ENCODE peak calls at places on chromosome 12, in six cellular contexts. One of them, this sample, is unnamed.
A peak's percentile ranks its signal among the peaks of the same experiment; 100 is the strongest.

GRCh38 chr12:27604431-27604830 is 80.4 kb downstream of the PPFIBP1 start:
- DNase-seq in uterus: no peak
- DNase-seq in GM12878: no peak
- DNase-seq in endothelial cell of umbilical vein: no peak
- DNase-seq in astrocyte of the cerebellum: no peak
- DNase-seq in fibroblast of pulmonary artery: no peak
- DNase-seq in this sample: no peak

GRCh38 chr12:89370850-89371249 is 18.5 kb upstream of the DUSP6 start:
- DNase-seq in astrocyte of the cerebellum: no peak
- DNase-seq in GM12878: no peak
- DNase-seq in endothelial cell of umbilical vein: peak; percentile 92
- DNase-seq in uterus: no peak
- DNase-seq in fibroblast of pulmonary artery: peak; percentile 93
- DNase-seq in this sample: peak; percentile 83

GRCh38 chr12:76719171-76719631 is 44.7 kb upstream of the ZDHHC17 start:
- DNase-seq in fibroblast of pulmonary artery: peak; percentile 14
- DNase-seq in GM12878: no peak
- DNase-seq in endothelial cell of umbilical vein: no peak
- DNase-seq in astrocyte of the cerebellum: no peak
- DNase-seq in uterus: no peak
- DNase-seq in this sample: no peak

GRCh38 chr12:68242777-68243176 is 10.6 kb downstream of the IL22 start:
- DNase-seq in endothelial cell of umbilical vein: no peak
- DNase-seq in fibroblast of pulmonary artery: no peak
- DNase-seq in astrocyte of the cerebellum: no peak
- DNase-seq in uterus: no peak
- DNase-seq in GM12878: no peak
- DNase-seq in this sample: no peak

GRCh38 chr12:102474438-102475064 is 5.8 kb downstream of the IGF1 start:
- DNase-seq in GM12878: no peak
- DNase-seq in uterus: no peak
- DNase-seq in astrocyte of the cerebellum: no peak
- DNase-seq in endothelial cell of umbilical vein: no peak
- DNase-seq in fibroblast of pulmonary artery: peak; percentile 22
- DNase-seq in this sample: no peak

GRCh38 chr12:56695327-56696101 is 7.4 kb upstream of the PTGES3 start:
- DNase-seq in GM12878: no peak
- DNase-seq in uterus: no peak
- DNase-seq in endothelial cell of umbilical vein: no peak
- DNase-seq in fibroblast of pulmonary artery: no peak
- DNase-seq in astrocyte of the cerebellum: no peak
- DNase-seq in this sample: peak; percentile 48

GRCh38 chr12:51008329-51008728 is 17.9 kb downstream of the SLC11A2 start:
- DNase-seq in uterus: no peak
- DNase-seq in fibroblast of pulmonary artery: no peak
- DNase-seq in astrocyte of the cerebellum: no peak
- DNase-seq in endothelial cell of umbilical vein: no peak
- DNase-seq in GM12878: no peak
- DNase-seq in this sample: no peak

GRCh38 chr12:115648463-115648862 is 629.0 kb downstream of the MED13L start:
- DNase-seq in astrocyte of the cerebellum: no peak
- DNase-seq in GM12878: no peak
- DNase-seq in uterus: no peak
- DNase-seq in endothelial cell of umbilical vein: no peak
- DNase-seq in fibroblast of pulmonary artery: no peak
- DNase-seq in this sample: no peak

GRCh38 chr12:53063708-53064612 is 14.1 kb downstream of the TNS2 start:
- DNase-seq in astrocyte of the cerebellum: no peak
- DNase-seq in uterus: peak; percentile 82
- DNase-seq in endothelial cell of umbilical vein: no peak
- DNase-seq in fibroblast of pulmonary artery: peak; percentile 61
- DNase-seq in GM12878: no peak
- DNase-seq in this sample: no peak

GRCh38 chr12:75455839-75456238 is 24.7 kb upstream of the GLIPR1 start:
- DNase-seq in endothelial cell of umbilical vein: no peak
- DNase-seq in fibroblast of pulmonary artery: no peak
- DNase-seq in uterus: no peak
- DNase-seq in GM12878: no peak
- DNase-seq in astrocyte of the cerebellum: no peak
- DNase-seq in this sample: no peak

GRCh38 chr12:79773896-79774295 is 83.1 kb upstream of the PAWR start:
- DNase-seq in endothelial cell of umbilical vein: no peak
- DNase-seq in astrocyte of the cerebellum: no peak
- DNase-seq in GM12878: no peak
- DNase-seq in fibroblast of pulmonary artery: no peak
- DNase-seq in uterus: no peak
- DNase-seq in this sample: no peak

GRCh38 chr12:47207005-47207717 is 127.4 kb upstream of the AMIGO2 start:
- DNase-seq in GM12878: peak; percentile 66
- DNase-seq in fibroblast of pulmonary artery: peak; percentile 21
- DNase-seq in uterus: no peak
- DNase-seq in astrocyte of the cerebellum: no peak
- DNase-seq in endothelial cell of umbilical vein: peak; percentile 5
- DNase-seq in this sample: no peak

GRCh38 chr12:64943686-64944085 is 119.2 kb downstream of the TBC1D30 start:
- DNase-seq in GM12878: no peak
- DNase-seq in endothelial cell of umbilical vein: no peak
- DNase-seq in uterus: no peak
- DNase-seq in fibroblast of pulmonary artery: peak; percentile 1
- DNase-seq in astrocyte of the cerebellum: peak; percentile 47
- DNase-seq in this sample: no peak

GRCh38 chr12:97235102-97235501 is 227.5 kb upstream of the RMST start:
- DNase-seq in uterus: no peak
- DNase-seq in fibroblast of pulmonary artery: no peak
- DNase-seq in astrocyte of the cerebellum: no peak
- DNase-seq in endothelial cell of umbilical vein: no peak
- DNase-seq in GM12878: no peak
- DNase-seq in this sample: no peak

GRCh38 chr12:41801261-41801660 is 343.4 kb downstream of the GXYLT1 start:
- DNase-seq in fibroblast of pulmonary artery: no peak
- DNase-seq in uterus: no peak
- DNase-seq in GM12878: no peak
- DNase-seq in astrocyte of the cerebellum: no peak
- DNase-seq in endothelial cell of umbilical vein: no peak
- DNase-seq in this sample: no peak

GRCh38 chr12:32533971-32534590 is 134.7 kb downstream of the FGD4 start:
- DNase-seq in GM12878: no peak
- DNase-seq in endothelial cell of umbilical vein: peak; percentile 89
- DNase-seq in fibroblast of pulmonary artery: peak; percentile 88
- DNase-seq in astrocyte of the cerebellum: peak; percentile 50
- DNase-seq in uterus: peak; percentile 22
- DNase-seq in this sample: peak; percentile 74

GRCh38 chr12:7143564-7143963 is 13.4 kb downstream of the CLSTN3 start:
- DNase-seq in endothelial cell of umbilical vein: no peak
- DNase-seq in fibroblast of pulmonary artery: no peak
- DNase-seq in GM12878: no peak
- DNase-seq in astrocyte of the cerebellum: no peak
- DNase-seq in uterus: no peak
- DNase-seq in this sample: no peak

GRCh38 chr12:122836027-122836921 is 1.0 kb downstream of the HIP1R start:
- DNase-seq in fibroblast of pulmonary artery: peak; percentile 44
- DNase-seq in astrocyte of the cerebellum: no peak
- DNase-seq in uterus: no peak
- DNase-seq in endothelial cell of umbilical vein: peak; percentile 73
- DNase-seq in GM12878: peak; percentile 38
- DNase-seq in this sample: no peak

GRCh38 chr12:65083581-65083980 is 37.5 kb downstream of the WIF1 start:
- DNase-seq in fibroblast of pulmonary artery: no peak
- DNase-seq in endothelial cell of umbilical vein: no peak
- DNase-seq in astrocyte of the cerebellum: no peak
- DNase-seq in uterus: no peak
- DNase-seq in GM12878: no peak
- DNase-seq in this sample: no peak

GRCh38 chr12:25906651-25907340 is 51.7 kb upstream of the RASSF8 start:
- DNase-seq in fibroblast of pulmonary artery: no peak
- DNase-seq in GM12878: no peak
- DNase-seq in endothelial cell of umbilical vein: no peak
- DNase-seq in astrocyte of the cerebellum: no peak
- DNase-seq in uterus: no peak
- DNase-seq in this sample: no peak

GRCh38 chr12:24534632-24535031 is 414.3 kb downstream of the BCAT1 start:
- DNase-seq in uterus: no peak
- DNase-seq in astrocyte of the cerebellum: no peak
- DNase-seq in endothelial cell of umbilical vein: no peak
- DNase-seq in GM12878: no peak
- DNase-seq in fibroblast of pulmonary artery: no peak
- DNase-seq in this sample: no peak

GRCh38 chr12:110538869-110539622 is 36.9 kb downstream of the RAD9B start:
- DNase-seq in endothelial cell of umbilical vein: peak; percentile 9
- DNase-seq in uterus: no peak
- DNase-seq in astrocyte of the cerebellum: no peak
- DNase-seq in GM12878: no peak
- DNase-seq in fibroblast of pulmonary artery: no peak
- DNase-seq in this sample: no peak

GRCh38 chr12:90611048-90611447 is 343.9 kb downstream of the CCER1 start:
- DNase-seq in uterus: no peak
- DNase-seq in astrocyte of the cerebellum: no peak
- DNase-seq in GM12878: no peak
- DNase-seq in endothelial cell of umbilical vein: no peak
- DNase-seq in fibroblast of pulmonary artery: no peak
- DNase-seq in this sample: no peak

GRCh38 chr12:117907108-117907689 is 61.6 kb downstream of the KSR2 start:
- DNase-seq in fibroblast of pulmonary artery: no peak
- DNase-seq in uterus: no peak
- DNase-seq in GM12878: no peak
- DNase-seq in astrocyte of the cerebellum: no peak
- DNase-seq in endothelial cell of umbilical vein: no peak
- DNase-seq in this sample: no peak

GRCh38 chr12:125610971-125611370 is 545.7 kb downstream of the AACS start:
- DNase-seq in fibroblast of pulmonary artery: no peak
- DNase-seq in uterus: no peak
- DNase-seq in astrocyte of the cerebellum: no peak
- DNase-seq in GM12878: no peak
- DNase-seq in endothelial cell of umbilical vein: no peak
- DNase-seq in this sample: no peak

GRCh38 chr12:68414988-68415387 is 82.8 kb upstream of the MDM1 start:
- DNase-seq in endothelial cell of umbilical vein: no peak
- DNase-seq in fibroblast of pulmonary artery: no peak
- DNase-seq in uterus: no peak
- DNase-seq in GM12878: peak; percentile 50
- DNase-seq in astrocyte of the cerebellum: no peak
- DNase-seq in this sample: no peak

GRCh38 chr12:15788266-15789214 is 648 bp downstream of the EPS8 start:
- DNase-seq in fibroblast of pulmonary artery: peak; percentile 66
- DNase-seq in GM12878: peak; percentile 28
- DNase-seq in astrocyte of the cerebellum: peak; percentile 20
- DNase-seq in uterus: peak; percentile 37
- DNase-seq in endothelial cell of umbilical vein: peak; percentile 53
- DNase-seq in this sample: no peak

DNA sequence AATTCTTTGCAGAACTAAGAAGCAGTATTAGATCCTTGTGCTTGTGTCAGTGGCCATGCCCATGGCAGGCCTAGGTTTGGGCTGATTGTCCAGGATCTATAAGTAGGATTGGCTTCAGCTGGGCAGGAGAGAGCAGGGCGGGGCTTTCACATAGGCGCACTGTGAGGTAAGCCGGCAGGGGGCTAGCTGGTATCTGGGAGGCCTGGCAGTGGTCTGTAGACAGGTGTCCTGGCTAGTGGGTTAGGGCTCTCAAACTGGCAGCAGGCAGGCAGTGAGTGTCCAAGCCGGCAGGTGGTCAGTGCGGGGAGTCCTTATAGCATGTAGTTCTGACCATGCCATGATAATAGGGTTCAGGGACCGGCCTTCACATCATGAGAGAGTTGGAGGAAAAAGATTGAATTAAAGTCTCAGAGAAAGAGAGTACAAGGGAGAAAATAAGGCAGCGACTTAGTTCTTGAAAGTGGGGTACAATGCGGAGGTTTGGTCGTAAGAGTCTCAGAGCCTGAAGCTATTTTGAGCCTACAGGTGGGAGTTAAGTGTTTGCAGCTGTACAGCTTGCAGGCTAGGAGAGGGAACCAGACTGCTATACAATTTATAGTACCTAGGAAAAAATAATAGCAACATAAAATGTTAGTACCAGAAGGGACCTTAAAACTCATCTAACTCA is 137.4 kb downstream of the TPH2 start:
- DNase-seq in uterus: no peak
- DNase-seq in GM12878: no peak
- DNase-seq in fibroblast of pulmonary artery: no peak
- DNase-seq in endothelial cell of umbilical vein: no peak
- DNase-seq in astrocyte of the cerebellum: no peak
- DNase-seq in this sample: no peak
- TF ChIP-seq CTCF in uterus: no peak
- TF ChIP-seq CTCF in GM12878: no peak
- TF ChIP-seq CTCF in fibroblast of pulmonary artery: no peak
- TF ChIP-seq CTCF in endothelial cell of umbilical vein: no peak
- TF ChIP-seq CTCF in astrocyte of the cerebellum: no peak
- TF ChIP-seq CTCF in this sample: no peak

GRCh38 chr12:124480469-124481256 is 86.7 kb downstream of the NCOR2 start:
- DNase-seq in endothelial cell of umbilical vein: no peak
- DNase-seq in uterus: peak; percentile 77
- DNase-seq in astrocyte of the cerebellum: no peak
- DNase-seq in GM12878: peak; percentile 84
- DNase-seq in fibroblast of pulmonary artery: peak; percentile 69
- DNase-seq in this sample: no peak
- H3K4me3 ChIP-seq in endothelial cell of umbilical vein: no peak overlapping the region
- H3K4me3 ChIP-seq in uterus: no peak overlapping the region
- H3K4me3 ChIP-seq in astrocyte of the cerebellum: no peak overlapping the region
- H3K4me3 ChIP-seq in GM12878: peak overlapping the region; percentile 51
- H3K4me3 ChIP-seq in fibroblast of pulmonary artery: no peak overlapping the region
- H3K4me3 ChIP-seq in this sample: no peak overlapping the region

GRCh38 chr12:5648692-5649338 is 216.9 kb downstream of the NTF3 start:
- DNase-seq in astrocyte of the cerebellum: peak; percentile 4
- DNase-seq in fibroblast of pulmonary artery: peak; percentile 24
- DNase-seq in GM12878: no peak
- DNase-seq in endothelial cell of umbilical vein: no peak
- DNase-seq in uterus: no peak
- DNase-seq in this sample: peak; percentile 4
- TF ChIP-seq CTCF in astrocyte of the cerebellum: peak; percentile 67
- TF ChIP-seq CTCF in fibroblast of pulmonary artery: peak; percentile 38
- TF ChIP-seq CTCF in GM12878: peak; percentile 39
- TF ChIP-seq CTCF in endothelial cell of umbilical vein: peak; percentile 30
- TF ChIP-seq CTCF in uterus: no peak
- TF ChIP-seq CTCF in this sample: peak; percentile 50

GRCh38 chr12:100114574-100114973 is 28.1 kb downstream of the BLTP3B start:
- DNase-seq in endothelial cell of umbilical vein: no peak
- DNase-seq in fibroblast of pulmonary artery: no peak
- DNase-seq in GM12878: no peak
- DNase-seq in uterus: no peak
- DNase-seq in astrocyte of the cerebellum: peak; percentile 76
- DNase-seq in this sample: peak; percentile 12

GRCh38 chr12:100123316-100124095 is 19.2 kb downstream of the BLTP3B start:
- DNase-seq in fibroblast of pulmonary artery: no peak
- DNase-seq in astrocyte of the cerebellum: no peak
- DNase-seq in endothelial cell of umbilical vein: no peak
- DNase-seq in GM12878: no peak
- DNase-seq in uterus: no peak
- DNase-seq in this sample: no peak

GRCh38 chr12:100115291-100115690 is 27.4 kb downstream of the BLTP3B start:
- DNase-seq in GM12878: no peak
- DNase-seq in uterus: no peak
- DNase-seq in astrocyte of the cerebellum: no peak
- DNase-seq in endothelial cell of umbilical vein: no peak
- DNase-seq in fibroblast of pulmonary artery: no peak
- DNase-seq in this sample: no peak

DNA sequence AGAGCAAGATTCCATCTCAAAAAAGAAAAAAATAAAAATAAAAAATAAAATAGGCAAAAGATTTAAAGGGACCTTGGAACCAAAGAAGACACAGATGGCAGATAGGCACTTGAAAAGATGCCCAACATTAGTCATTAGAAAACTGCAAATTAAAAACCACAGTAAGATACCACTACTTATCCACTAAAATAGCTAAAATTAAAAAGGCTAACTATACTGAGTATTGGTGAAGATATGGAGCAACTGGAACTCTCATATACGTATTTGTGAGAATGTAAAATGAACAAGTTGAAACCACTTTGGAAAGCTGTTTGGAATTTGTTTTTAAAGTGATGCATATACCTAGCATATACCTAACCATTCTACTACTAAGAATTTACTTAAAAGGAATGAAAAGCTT is 22.3 kb downstream of the BLTP3B start:
- DNase-seq in fibroblast of pulmonary artery: no peak
- DNase-seq in endothelial cell of umbilical vein: no peak
- DNase-seq in uterus: no peak
- DNase-seq in GM12878: no peak
- DNase-seq in astrocyte of the cerebellum: no peak
- DNase-seq in this sample: no peak
- H3K4me3 ChIP-seq in fibroblast of pulmonary artery: no peak overlapping the region
- H3K4me3 ChIP-seq in endothelial cell of umbilical vein: no peak overlapping the region
- H3K4me3 ChIP-seq in uterus: no peak overlapping the region
- H3K4me3 ChIP-seq in GM12878: no peak overlapping the region
- H3K4me3 ChIP-seq in astrocyte of the cerebellum: no peak overlapping the region
- H3K4me3 ChIP-seq in this sample: no peak overlapping the region